ENCODE peak calls at places on chromosomes 2 and 18, in four cellular contexts. L, I, M and E are unnamed samples.

GRCh38 chr18:75212626-75213110 is 2.1 kb downstream of the TSHZ1 start:
- DNase-seq in M (no peak), I (no peak), L (no peak), E (peak)

GRCh38 chr2:30026091-30027055 is 105.0 kb upstream of the ALK start:
- DNase-seq in L (peak), M (peak), I (peak), E (peak)

GRCh38 chr2:133789743-133790142 is 221.5 kb upstream of the NCKAP5 start:
- DNase-seq in I (no peak), M (no peak), L (no peak), E (no peak)

GRCh38 chr2:207531024-207531411 is 1.3 kb downstream of the CREB1 start:
- DNase-seq in I (no peak), L (peak), M (peak), E (peak)

GRCh38 chr18:48948112-48949050 is 2.4 kb downstream of the SMAD7 start:
- DNase-seq in M (peak), L (no peak), I (peak), E (peak)

GRCh38 chr2:119431155-119431975 is at the start of gene TMEM37:
- DNase-seq in I (peak), M (peak), L (peak), E (peak)

GRCh38 chr2:221680548-221680947 is 108.4 kb upstream of the EPHA4 start:
- DNase-seq in I (no peak), L (no peak), M (no peak), E (no peak)

GRCh38 chr2:166468124-166469024 is 25.7 kb downstream of the SCN7A start:
- DNase-seq in M (no peak), L (peak), I (no peak), E (peak)

GRCh38 chr2:46806526-46806925 is 109.1 kb downstream of the MCFD2 start:
- DNase-seq in L (peak), I (no peak), M (no peak), E (no peak)

GRCh38 chr2:127615511-127616166 is 30.3 kb upstream of the GPR17 start:
- DNase-seq in I (no peak), L (no peak), M (no peak), E (peak)

GRCh38 chr2:230669386-230669935 is 43.2 kb upstream of the CAB39 start:
- DNase-seq in M (no peak), I (no peak), L (no peak), E (no peak)

GRCh38 chr2:147002256-147002655 is 842.6 kb upstream of the ACVR2A start:
- DNase-seq in M (no peak), I (no peak), L (no peak), E (no peak)

GRCh38 chr2:241678307-241678706 is 8.3 kb downstream of the DTYMK start:
- DNase-seq in M (no peak), I (no peak), L (no peak), E (no peak)

GRCh38 chr18:54263904-54264336 is 5.4 kb upstream of the POLI start:
- DNase-seq in I (no peak), M (peak), L (no peak), E (no peak)

GRCh38 chr2:48292429-48292828 is 237.5 kb upstream of the STON1 start:
- DNase-seq in M (no peak), L (no peak), I (no peak), E (no peak)

GRCh38 chr2:30691091-30691947 is 115.9 kb downstream of the CAPN13 start:
- DNase-seq in I (no peak), M (no peak), L (no peak), E (no peak)

GRCh38 chr2:205352120-205352519 is 330.2 kb upstream of the NRP2 start:
- DNase-seq in M (no peak), I (no peak), L (no peak), E (no peak)

GRCh38 chr2:208224802-208225201 is 30.1 kb downstream of the IDH1 start:
- DNase-seq in L (no peak), M (no peak), I (no peak), E (peak)

GRCh38 chr2:51789908-51790307 is 758.0 kb upstream of the NRXN1 start:
- DNase-seq in M (no peak), I (no peak), L (peak), E (no peak)

GRCh38 chr2:51790854-51791253 is 758.9 kb upstream of the NRXN1 start:
- DNase-seq in M (no peak), L (no peak), I (no peak), E (no peak)

DNA sequence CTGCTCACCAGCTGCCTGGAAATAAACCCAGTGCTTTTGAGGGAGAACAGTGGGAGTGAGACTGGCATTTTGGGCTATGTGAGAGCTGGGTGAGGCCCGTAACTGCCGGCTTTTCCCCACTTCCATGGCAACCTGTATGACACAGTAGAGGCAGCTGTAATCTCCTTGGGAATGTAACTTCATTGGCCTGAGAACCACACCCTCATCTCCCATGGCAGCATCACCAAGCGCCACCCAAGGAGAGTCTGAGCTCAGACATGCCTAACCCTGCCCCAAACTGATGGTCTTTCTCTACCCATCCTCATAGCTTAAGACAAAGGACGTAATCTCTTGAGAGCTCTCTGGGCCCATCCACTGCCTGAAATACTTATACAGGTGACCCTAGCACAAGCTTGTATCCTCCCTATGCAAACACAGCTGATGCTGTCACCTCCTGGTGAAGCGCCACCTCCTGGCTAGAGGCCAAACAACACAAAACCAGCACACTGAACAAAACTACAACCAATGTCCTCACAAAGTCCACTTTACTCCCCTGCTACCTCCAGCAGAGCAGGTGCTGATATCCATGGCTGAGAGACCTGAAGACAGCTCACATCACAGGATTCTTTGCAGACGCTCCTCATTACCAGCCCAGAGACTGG is 763.4 kb upstream of the NRXN1 start:
- DNase-seq in L (no peak), I (peak), M (no peak), E (peak)
- TF ChIP-seq CTCF in L (peak), I (peak), M (no peak), E (no peak)

GRCh38 chr2:238259085-238260020 is 19.5 kb upstream of the HES6 start:
- DNase-seq in M (no peak), L (no peak), I (no peak), E (peak)
- TF ChIP-seq CTCF in M (no peak), L (peak), I (peak), E (no peak)

DNA sequence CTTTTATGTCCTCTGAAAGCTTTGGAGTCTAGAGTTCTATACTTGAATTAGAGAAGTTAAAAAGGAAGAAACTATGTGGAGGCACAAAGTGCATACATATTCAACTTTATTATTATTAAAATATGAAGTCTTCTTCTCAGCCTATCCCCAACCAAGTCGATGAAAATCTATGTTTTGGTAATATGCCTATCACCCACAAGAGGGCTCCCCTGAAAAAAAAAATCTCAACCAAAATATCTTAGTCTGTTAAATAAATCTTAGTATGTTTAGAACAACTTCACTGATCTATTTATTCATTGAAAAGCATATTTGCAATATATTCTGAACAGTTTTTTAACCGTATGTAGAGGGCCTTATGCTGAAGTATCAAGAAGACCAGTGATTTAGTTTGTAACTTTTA is 804.5 kb downstream of the TDRD15 start:
- DNase-seq in I (no peak), M (no peak), L (no peak), E (no peak)
- TF ChIP-seq CTCF in I (peak), M (no peak), L (no peak), E (no peak)

DNA sequence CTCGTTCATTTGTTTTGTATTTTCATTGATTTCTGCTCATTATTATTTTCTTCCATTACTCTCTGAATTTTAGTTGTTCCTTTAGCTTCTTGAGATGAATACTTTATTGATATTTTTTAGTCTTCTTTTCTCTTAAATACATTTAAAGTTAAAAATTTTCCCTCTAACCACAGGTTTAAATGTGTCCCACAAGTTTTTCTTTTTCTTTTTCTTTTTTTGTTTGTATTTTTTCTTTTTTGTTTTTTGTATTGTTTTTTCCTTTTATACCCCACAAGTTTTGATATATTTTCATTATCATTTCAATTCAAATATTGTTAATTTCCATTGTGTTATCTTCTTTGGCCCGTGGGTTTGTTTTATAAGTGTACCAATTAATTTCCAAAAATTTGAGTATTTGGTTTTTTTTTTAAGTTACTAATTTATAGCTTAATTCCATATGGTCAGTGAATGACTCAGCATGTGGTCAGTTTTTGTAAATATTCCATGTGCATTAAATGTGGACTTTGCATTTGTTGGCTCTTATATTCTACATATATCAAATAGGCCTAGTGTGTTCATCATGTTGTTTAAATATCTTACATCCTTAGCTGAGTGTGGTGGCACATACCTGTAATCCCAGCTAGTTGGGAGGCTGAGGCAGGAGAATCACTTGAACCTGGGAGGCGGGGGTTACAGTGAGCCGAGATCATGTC is 16.2 kb downstream of the CENPO start:
- DNase-seq in M (no peak), I (no peak), L (peak), E (no peak)
- TF ChIP-seq CTCF in M (no peak), I (no peak), L (no peak), E (no peak)